ENCODE peak calls at places on chromosomes 7 and 10, in four cellular contexts. I is neuronal stem cell, B is IMR-90, E is H1. Y is an unnamed sample.
A peak's percentile ranks its signal among the peaks of the same experiment; 100 is the strongest.

GRCh38 chr10:65891073-65891981 is 1034.5 kb upstream of the LRRTM3 start:
- DNase-seq in I (no peak), B (no peak), E (no peak), Y (peak; percentile 6)

GRCh38 chr7:42734568-42734967 is 177.3 kb downstream of the C7orf25 start:
- DNase-seq in I (no peak), B (peak; percentile 1), E (no peak), Y (no peak)

GRCh38 chr10:119489572-119490326 is 52.8 kb downstream of the RGS10 start:
- DNase-seq in I (peak; percentile 74), B (no peak), E (peak; percentile 98), Y (peak; percentile 70)

GRCh38 chr7:14924398-14924797 is 21.8 kb upstream of the DGKB start:
- DNase-seq in I (no peak), B (no peak), E (no peak), Y (no peak)

GRCh38 chr10:8430321-8430720 is 375.8 kb downstream of the GATA3 start:
- DNase-seq in I (no peak), B (no peak), E (no peak), Y (no peak)

GRCh38 chr10:45058580-45058979 is 57.9 kb downstream of the ZNF22 start:
- DNase-seq in I (no peak), B (no peak), E (no peak), Y (no peak)

GRCh38 chr7:68321776-68322496 is 1276.3 kb upstream of the AUTS2 start:
- DNase-seq in I (no peak), B (no peak), E (no peak), Y (no peak)

GRCh38 chr10:72278668-72279393 is 5.1 kb downstream of the DDIT4 start:
- DNase-seq in I (no peak), B (no peak), E (no peak), Y (no peak)

GRCh38 chr7:95996886-95997285 is 224.5 kb downstream of the DYNC1I1 start:
- DNase-seq in I (no peak), B (no peak), E (no peak), Y (no peak)

GRCh38 chr10:99612167-99612831 is 7.9 kb downstream of the SLC25A28 start:
- DNase-seq in I (peak; percentile 63), B (peak; percentile 62), E (no peak), Y (peak; percentile 82)

GRCh38 chr10:5284311-5285057 is 80.3 kb upstream of the UCN3 start:
- DNase-seq in I (no peak), B (peak; percentile 64), E (no peak), Y (peak; percentile 93)

GRCh38 chr7:122803323-122803722 is 82.9 kb downstream of the CADPS2 start:
- DNase-seq in I (peak; percentile 21), B (no peak), E (no peak), Y (peak; percentile 71)

GRCh38 chr10:29163746-29164145 is 125.1 kb upstream of the LYZL1 start:
- DNase-seq in I (no peak), B (peak; percentile 78), E (no peak), Y (no peak)

GRCh38 chr10:103814104-103814503 is 41.3 kb downstream of the SH3PXD2A start:
- DNase-seq in I (no peak), B (no peak), E (no peak), Y (no peak)

GRCh38 chr10:90866050-90866598 is 5.7 kb upstream of the RPP30 start:
- DNase-seq in I (no peak), B (no peak), E (no peak), Y (no peak)

GRCh38 chr10:43409385-43410109 is 561 bp upstream of the HNRNPF start:
- DNase-seq in I (no peak), B (no peak), E (no peak), Y (no peak)

GRCh38 chr10:81873932-81874816 is 820 bp upstream of the NRG3 start:
- DNase-seq in I (peak; percentile 85), B (no peak), E (peak; percentile 86), Y (peak; percentile 89)

GRCh38 chr7:158028290-158028941 is 559.2 kb downstream of the PTPRN2 start:
- DNase-seq in I (no peak), B (no peak), E (no peak), Y (no peak)

GRCh38 chr7:111089822-111090426 is 1.0 kb upstream of the LRRN3 start:
- DNase-seq in I (no peak), B (peak; percentile 64), E (no peak), Y (peak; percentile 56)

GRCh38 chr10:61000769-61001730 is 57.1 kb upstream of the RHOBTB1 start:
- DNase-seq in I (peak; percentile 56), B (peak; percentile 11), E (peak; percentile 68), Y (peak; percentile 70)
- H2BK15ac ChIP-seq in I (peak overlapping the region; percentile 17), B (no peak overlapping the region), E (no peak overlapping the region), Y (no peak overlapping the region)

GRCh38 chr10:21499580-21499909 is 25.9 kb downstream of the SKIDA1 start:
- DNase-seq in I (no peak), B (no peak), E (no peak), Y (peak; percentile 51)
- H2BK15ac ChIP-seq in I (peak overlapping the region; percentile 65), B (no peak overlapping the region), E (no peak overlapping the region), Y (no peak overlapping the region)

GRCh38 chr7:148932-149855 is 43.2 kb upstream of the FAM20C start:
- DNase-seq in I (peak; percentile 97), B (peak; percentile 99), E (peak; percentile 95), Y (peak; percentile 99)
- H2BK15ac ChIP-seq in I (peak overlapping the region; percentile 69), B (no peak overlapping the region), E (no peak overlapping the region), Y (no peak overlapping the region)

DNA sequence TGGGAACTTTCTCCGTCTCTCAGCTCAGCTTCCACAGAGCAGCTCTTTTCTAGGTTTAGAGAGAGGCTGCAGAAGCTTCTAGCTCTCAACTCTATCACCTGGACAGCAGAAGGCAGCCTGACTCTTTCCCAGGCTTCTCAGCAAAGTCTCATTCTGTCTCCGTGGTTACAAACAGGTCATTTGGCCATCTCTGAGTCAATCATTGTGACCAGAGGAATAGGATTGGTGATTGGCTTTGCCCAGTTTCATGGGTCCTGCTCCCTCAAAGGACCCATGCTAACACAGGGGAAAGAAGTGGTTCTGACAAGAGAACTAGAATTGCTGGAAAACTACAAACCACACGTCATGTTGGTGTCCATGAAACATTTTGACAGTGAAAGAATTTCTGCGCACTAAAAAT is 43.6 kb downstream of the PRR15 start:
- DNase-seq in I (no peak), B (no peak), E (no peak), Y (peak; percentile 46)
- H2BK15ac ChIP-seq in I (no peak overlapping the region), B (no peak overlapping the region), E (no peak overlapping the region), Y (no peak overlapping the region)

GRCh38 chr7:98203964-98204605 is 7.2 kb upstream of the BHLHA15 start:
- DNase-seq in I (no peak), B (no peak), E (no peak), Y (no peak)
- H2BK15ac ChIP-seq in I (no peak overlapping the region), B (no peak overlapping the region), E (no peak overlapping the region), Y (no peak overlapping the region)

GRCh38 chr7:102019461-102019860 is 202.0 kb downstream of the CUX1 start:
- DNase-seq in I (no peak), B (no peak), E (no peak), Y (no peak)
- H2BK15ac ChIP-seq in I (no peak overlapping the region), B (no peak overlapping the region), E (no peak overlapping the region), Y (no peak overlapping the region)